ENCODE peak calls at places on chromosomes 13 and 19, in four cellular contexts. One of them, this sample, is unnamed.

GRCh38 chr19:4695224-4695731 is 25.1 kb upstream of the MYDGF start:
- DNase-seq in HepG2: no peak
- DNase-seq in K562: no peak
- DNase-seq in GM12878: no peak
- DNase-seq in this sample: no peak

GRCh38 chr19:5147971-5148793 is 179.3 kb downstream of the KDM4B start:
- DNase-seq in K562: no peak
- DNase-seq in HepG2: no peak
- DNase-seq in GM12878: no peak
- DNase-seq in this sample: no peak

GRCh38 chr19:38494379-38494778 is 60.9 kb downstream of the RYR1 start:
- DNase-seq in GM12878: no peak
- DNase-seq in K562: no peak
- DNase-seq in HepG2: no peak
- DNase-seq in this sample: no peak

GRCh38 chr19:48466571-48467325 is 2.4 kb upstream of the CYTH2 start:
- DNase-seq in K562: no peak
- DNase-seq in HepG2: no peak
- DNase-seq in GM12878: no peak
- DNase-seq in this sample: no peak

GRCh38 chr13:28751210-28751935 is 32.6 kb upstream of the SLC46A3 start:
- DNase-seq in K562: no peak
- DNase-seq in HepG2: no peak
- DNase-seq in GM12878: no peak
- DNase-seq in this sample: no peak

GRCh38 chr13:110274687-110275086 is 32.3 kb downstream of the COL4A1 start:
- DNase-seq in GM12878: no peak
- DNase-seq in K562: no peak
- DNase-seq in HepG2: no peak
- DNase-seq in this sample: no peak

GRCh38 chr19:48627211-48627864 is 8.0 kb downstream of the SPHK2 start:
- DNase-seq in K562: no peak
- DNase-seq in GM12878: no peak
- DNase-seq in HepG2: peak; percentile 73
- DNase-seq in this sample: no peak

GRCh38 chr13:24220086-24220703 is 59.7 kb downstream of the SPATA13 start:
- DNase-seq in HepG2: peak; percentile 75
- DNase-seq in GM12878: no peak
- DNase-seq in K562: peak; percentile 35
- DNase-seq in this sample: peak; percentile 77

GRCh38 chr19:13652810-13653590 is 111.3 kb upstream of the MRI1 start:
- DNase-seq in HepG2: no peak
- DNase-seq in GM12878: no peak
- DNase-seq in K562: no peak
- DNase-seq in this sample: no peak

GRCh38 chr13:30819136-30819875 is 84.0 kb downstream of the ALOX5AP start:
- DNase-seq in HepG2: peak; percentile 50
- DNase-seq in GM12878: no peak
- DNase-seq in K562: no peak
- DNase-seq in this sample: no peak

GRCh38 chr19:44943801-44944249 is 1.8 kb downstream of the APOC4 start:
- DNase-seq in K562: peak; percentile 75
- DNase-seq in GM12878: no peak
- DNase-seq in HepG2: no peak
- DNase-seq in this sample: no peak

GRCh38 chr13:36766295-36766694 is 52.7 kb upstream of the RFXAP start:
- DNase-seq in HepG2: peak; percentile 47
- DNase-seq in GM12878: no peak
- DNase-seq in K562: no peak
- DNase-seq in this sample: no peak

GRCh38 chr13:99377641-99378040 is 70.4 kb upstream of the GPR183 start:
- DNase-seq in HepG2: no peak
- DNase-seq in K562: no peak
- DNase-seq in GM12878: no peak
- DNase-seq in this sample: no peak

GRCh38 chr13:51895906-51896888 is 34.4 kb downstream of the CCDC70 start:
- DNase-seq in K562: peak; percentile 48
- DNase-seq in HepG2: peak; percentile 45
- DNase-seq in GM12878: no peak
- DNase-seq in this sample: peak; percentile 63

GRCh38 chr13:113465241-113465640 is 12.0 kb upstream of the ADPRHL1 start:
- DNase-seq in GM12878: no peak
- DNase-seq in K562: no peak
- DNase-seq in HepG2: no peak
- DNase-seq in this sample: no peak

GRCh38 chr19:51691122-51692064 is 1.7 kb upstream of the SPACA6 start:
- DNase-seq in HepG2: no peak
- DNase-seq in K562: no peak
- DNase-seq in GM12878: no peak
- DNase-seq in this sample: no peak

GRCh38 chr19:7973883-7974282 is 30.4 kb upstream of the TIMM44 start:
- DNase-seq in K562: no peak
- DNase-seq in HepG2: no peak
- DNase-seq in GM12878: no peak
- DNase-seq in this sample: no peak

GRCh38 chr13:102487330-102487729 is 85.5 kb upstream of the FGF14 start:
- DNase-seq in HepG2: no peak
- DNase-seq in GM12878: no peak
- DNase-seq in K562: no peak
- DNase-seq in this sample: no peak

GRCh38 chr13:51887441-51887840 is 25.7 kb downstream of the CCDC70 start:
- DNase-seq in GM12878: no peak
- DNase-seq in HepG2: no peak
- DNase-seq in K562: no peak
- DNase-seq in this sample: no peak

GRCh38 chr13:64928704-64929499 is 2301.2 kb downstream of the PCDH9 start:
- DNase-seq in K562: no peak
- DNase-seq in HepG2: no peak
- DNase-seq in GM12878: no peak
- DNase-seq in this sample: peak; percentile 77

GRCh38 chr19:21571316-21571715 is 65.9 kb downstream of the ZNF429 start:
- DNase-seq in HepG2: no peak
- DNase-seq in GM12878: no peak
- DNase-seq in K562: no peak
- DNase-seq in this sample: no peak

GRCh38 chr19:34109596-34109995 is 62.7 kb upstream of the LSM14A start:
- DNase-seq in GM12878: no peak
- DNase-seq in K562: no peak
- DNase-seq in HepG2: no peak
- DNase-seq in this sample: no peak
- H3K4me3 ChIP-seq in GM12878: no peak overlapping the region
- H3K4me3 ChIP-seq in K562: no peak overlapping the region
- H3K4me3 ChIP-seq in HepG2: no peak overlapping the region
- H3K4me3 ChIP-seq in this sample: no peak overlapping the region

DNA sequence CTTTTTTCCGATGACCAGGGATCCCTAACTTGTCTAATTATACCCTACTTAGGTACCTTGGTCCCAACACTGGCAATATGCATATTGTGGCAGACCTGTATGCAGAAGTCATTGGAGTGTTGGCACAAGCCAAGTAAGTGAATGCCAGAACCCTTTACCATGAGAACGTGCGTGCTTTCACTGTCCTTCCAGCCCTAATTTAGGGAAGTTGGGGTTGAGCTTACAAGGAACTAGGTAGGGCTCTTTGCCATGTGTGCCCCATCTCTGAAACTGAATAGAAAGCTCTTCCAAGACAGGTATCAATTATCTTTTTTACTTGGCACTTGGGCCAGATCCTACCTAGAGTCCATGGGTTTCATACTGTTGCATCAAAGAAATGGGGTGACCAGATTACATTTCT is 93.2 kb downstream of the FRY start:
- DNase-seq in GM12878: no peak
- DNase-seq in K562: no peak
- DNase-seq in HepG2: no peak
- DNase-seq in this sample: no peak
- TF ChIP-seq MYC in GM12878: no peak
- TF ChIP-seq MYC in K562: no peak
- TF ChIP-seq MYC in HepG2: no peak
- TF ChIP-seq MYC in this sample: no peak

DNA sequence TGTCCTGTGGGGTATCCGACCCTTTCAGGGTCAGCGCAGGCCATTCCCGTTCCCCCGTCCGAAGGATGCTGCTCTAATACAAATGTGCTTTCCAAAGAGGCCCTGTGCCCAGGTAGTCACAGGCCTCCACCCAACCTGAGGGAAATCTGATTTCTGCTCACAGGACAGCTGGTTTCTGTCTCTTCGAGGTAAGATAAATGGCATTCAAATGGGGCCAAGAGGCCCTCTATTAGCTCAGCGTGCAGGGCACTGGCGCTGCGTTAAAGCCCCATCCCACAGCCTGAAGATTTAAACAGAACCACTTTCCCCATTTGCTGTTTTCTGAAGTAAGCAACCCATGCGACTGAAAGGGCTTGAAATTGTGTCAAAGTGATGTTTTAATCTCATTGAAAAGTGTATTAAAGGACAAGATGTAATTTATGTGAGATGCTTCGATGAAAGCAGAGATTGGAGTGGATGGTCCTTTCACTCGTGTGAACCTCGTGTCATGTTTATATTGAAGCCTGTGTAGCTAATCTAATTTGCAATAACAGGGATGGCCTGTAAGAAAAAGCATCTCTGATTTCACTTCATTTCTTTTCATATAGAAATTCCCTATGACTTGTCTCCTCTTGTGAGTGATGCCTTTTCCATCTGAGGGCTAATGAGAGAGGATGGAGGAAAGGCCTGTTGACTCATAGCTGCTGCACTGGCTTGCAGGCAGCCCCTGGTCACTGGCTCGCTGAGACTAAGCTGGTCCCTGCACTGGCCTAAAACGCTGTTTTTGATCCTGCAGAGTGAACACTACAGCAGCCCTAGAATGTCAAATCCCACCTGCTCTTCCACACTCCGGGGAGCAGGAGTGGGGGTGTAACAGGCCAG is 7.3 kb upstream of the SOX1 start:
- DNase-seq in GM12878: no peak
- DNase-seq in HepG2: no peak
- DNase-seq in K562: no peak
- DNase-seq in this sample: no peak
- TF ChIP-seq EZH2 in GM12878: no peak
- TF ChIP-seq EZH2 in HepG2: no peak
- TF ChIP-seq EZH2 in K562: no peak
- TF ChIP-seq EZH2 in this sample: no peak

GRCh38 chr19:43634516-43634876 is 5.2 kb downstream of the CADM4 start:
- DNase-seq in HepG2: no peak
- DNase-seq in K562: no peak
- DNase-seq in GM12878: no peak
- DNase-seq in this sample: no peak
- H3K4me3 ChIP-seq in HepG2: peak overlapping the region; percentile 67
- H3K4me3 ChIP-seq in K562: no peak overlapping the region
- H3K4me3 ChIP-seq in GM12878: no peak overlapping the region
- H3K4me3 ChIP-seq in this sample: no peak overlapping the region

DNA sequence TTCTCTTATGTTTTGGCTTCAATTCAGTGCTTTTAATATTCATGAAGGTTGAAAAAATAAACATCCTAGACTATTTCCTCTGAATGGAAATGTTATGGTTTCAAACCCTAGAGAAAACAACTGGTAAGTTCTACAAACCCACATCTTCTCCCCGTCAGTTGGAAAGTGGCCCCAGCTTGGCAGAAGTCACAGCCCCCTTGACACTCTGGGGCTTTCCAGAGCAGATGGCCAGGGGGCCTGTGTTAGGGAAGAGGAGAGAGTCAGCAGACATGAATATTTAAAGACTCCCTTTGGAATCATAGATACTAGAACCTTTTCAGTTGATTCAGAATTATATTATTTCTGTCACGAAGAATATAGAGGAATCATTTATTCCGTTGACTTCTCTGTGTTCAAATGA is 123.8 kb downstream of the SHISA2 start:
- DNase-seq in K562: no peak
- DNase-seq in GM12878: no peak
- DNase-seq in HepG2: no peak
- DNase-seq in this sample: no peak
- TF ChIP-seq MYC in K562: no peak
- TF ChIP-seq MYC in GM12878: no peak
- TF ChIP-seq MYC in HepG2: no peak
- TF ChIP-seq MYC in this sample: no peak

GRCh38 chr13:44626176-44626575 is 50.0 kb upstream of the TSC22D1 start:
- DNase-seq in K562: no peak
- DNase-seq in GM12878: no peak
- DNase-seq in HepG2: no peak
- DNase-seq in this sample: no peak

GRCh38 chr13:44627441-44627840 is 51.3 kb upstream of the TSC22D1 start:
- DNase-seq in GM12878: no peak
- DNase-seq in HepG2: no peak
- DNase-seq in K562: no peak
- DNase-seq in this sample: no peak

GRCh38 chr13:44629465-44630183 is 53.5 kb upstream of the TSC22D1 start:
- DNase-seq in GM12878: no peak
- DNase-seq in K562: no peak
- DNase-seq in HepG2: no peak
- DNase-seq in this sample: no peak
- TF ChIP-seq EZH2 in GM12878: no peak
- TF ChIP-seq EZH2 in K562: no peak
- TF ChIP-seq EZH2 in HepG2: no peak
- TF ChIP-seq EZH2 in this sample: no peak

DNA sequence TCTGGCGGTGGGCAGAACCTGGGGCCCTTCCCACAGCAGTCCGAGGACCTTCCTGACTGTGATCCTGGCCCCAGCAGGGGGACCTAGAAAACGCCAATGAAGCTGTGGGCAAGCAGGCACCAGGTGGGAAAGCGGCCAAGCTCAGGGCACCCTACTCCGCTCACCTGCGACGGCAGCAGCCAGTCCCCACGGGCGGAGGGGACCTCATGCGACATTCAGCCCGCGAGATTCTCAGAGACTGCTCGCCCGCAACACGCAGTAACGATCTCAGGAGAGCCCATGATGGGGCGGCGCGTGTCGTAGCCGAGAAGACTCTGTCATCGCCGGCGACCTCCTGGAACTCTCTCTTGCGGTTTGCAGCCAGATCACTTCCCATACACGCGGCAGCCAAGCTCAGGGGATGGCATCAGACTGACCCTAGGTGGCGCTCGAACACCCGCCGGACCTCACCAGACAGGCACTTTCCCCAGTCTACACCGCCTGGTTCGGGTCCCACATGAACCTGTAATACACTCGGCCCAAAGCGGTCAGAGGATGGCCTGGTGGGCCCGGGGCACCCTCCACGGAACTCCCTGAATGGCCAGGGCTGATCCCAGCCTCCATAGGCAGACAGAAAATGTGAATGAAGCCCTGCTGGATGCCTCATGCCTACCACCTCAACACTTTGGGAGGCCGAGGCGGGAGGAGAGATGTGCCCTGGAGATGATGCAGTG is 26.5 kb downstream of the MAN2B1 start:
- DNase-seq in K562: peak; percentile 78
- DNase-seq in HepG2: peak; percentile 67
- DNase-seq in GM12878: peak; percentile 53
- DNase-seq in this sample: peak; percentile 69
- H3K4me3 ChIP-seq in K562: no peak overlapping the region
- H3K4me3 ChIP-seq in HepG2: no peak overlapping the region
- H3K4me3 ChIP-seq in GM12878: no peak overlapping the region
- H3K4me3 ChIP-seq in this sample: no peak overlapping the region